ENCODE peak calls at places on chromosome 12, in five cellular contexts. One of them, this sample, is unnamed.

GRCh38 chr12:106304001-106304421 is 1.5 kb downstream of the TCP11L2 start:
- DNase-seq in NCI-H2081: no peak
- DNase-seq in stimulated activated CD4-positive, alpha-beta T cell treated with anti-CD3 and anti-CD28 coated beads, Interleukin-15, amount 100 ng/mL, for 24 hours: peak; percentile 11
- DNase-seq in Right ventricle myocardium superior: no peak
- DNase-seq in NAMALWA: peak; percentile 8
- DNase-seq in this sample: peak; percentile 81

GRCh38 chr12:109020136-109020535 is 732 bp downstream of the SVOP start:
- DNase-seq in NAMALWA: no peak
- DNase-seq in Right ventricle myocardium superior: no peak
- DNase-seq in stimulated activated CD4-positive, alpha-beta T cell treated with anti-CD3 and anti-CD28 coated beads, Interleukin-15, amount 100 ng/mL, for 24 hours: no peak
- DNase-seq in NCI-H2081: no peak
- DNase-seq in this sample: no peak

GRCh38 chr12:30286345-30286926 is 409.2 kb downstream of the IPO8 start:
- DNase-seq in stimulated activated CD4-positive, alpha-beta T cell treated with anti-CD3 and anti-CD28 coated beads, Interleukin-15, amount 100 ng/mL, for 24 hours: no peak
- DNase-seq in NCI-H2081: no peak
- DNase-seq in Right ventricle myocardium superior: no peak
- DNase-seq in NAMALWA: peak; percentile 49
- DNase-seq in this sample: no peak

GRCh38 chr12:106994579-106995220 is 7.8 kb upstream of the MTERF2 start:
- DNase-seq in stimulated activated CD4-positive, alpha-beta T cell treated with anti-CD3 and anti-CD28 coated beads, Interleukin-15, amount 100 ng/mL, for 24 hours: no peak
- DNase-seq in Right ventricle myocardium superior: no peak
- DNase-seq in NAMALWA: no peak
- DNase-seq in NCI-H2081: no peak
- DNase-seq in this sample: no peak

GRCh38 chr12:75981773-75982564 is 49.6 kb downstream of the PHLDA1 start:
- DNase-seq in Right ventricle myocardium superior: no peak
- DNase-seq in stimulated activated CD4-positive, alpha-beta T cell treated with anti-CD3 and anti-CD28 coated beads, Interleukin-15, amount 100 ng/mL, for 24 hours: no peak
- DNase-seq in NCI-H2081: no peak
- DNase-seq in NAMALWA: peak; percentile 37
- DNase-seq in this sample: no peak

GRCh38 chr12:27193854-27194544 is 50.1 kb upstream of the STK38L start:
- DNase-seq in Right ventricle myocardium superior: peak; percentile 61
- DNase-seq in NCI-H2081: no peak
- DNase-seq in stimulated activated CD4-positive, alpha-beta T cell treated with anti-CD3 and anti-CD28 coated beads, Interleukin-15, amount 100 ng/mL, for 24 hours: no peak
- DNase-seq in NAMALWA: no peak
- DNase-seq in this sample: no peak

GRCh38 chr12:130658561-130658960 is 57.5 kb downstream of the RIMBP2 start:
- DNase-seq in NCI-H2081: no peak
- DNase-seq in NAMALWA: no peak
- DNase-seq in stimulated activated CD4-positive, alpha-beta T cell treated with anti-CD3 and anti-CD28 coated beads, Interleukin-15, amount 100 ng/mL, for 24 hours: no peak
- DNase-seq in Right ventricle myocardium superior: no peak
- DNase-seq in this sample: no peak

GRCh38 chr12:21983102-21983501 is 41.9 kb upstream of the ABCC9 start:
- DNase-seq in Right ventricle myocardium superior: no peak
- DNase-seq in NCI-H2081: no peak
- DNase-seq in stimulated activated CD4-positive, alpha-beta T cell treated with anti-CD3 and anti-CD28 coated beads, Interleukin-15, amount 100 ng/mL, for 24 hours: no peak
- DNase-seq in NAMALWA: no peak
- DNase-seq in this sample: no peak

GRCh38 chr12:131287938-131288797 is 334.5 kb downstream of the ADGRD1 start:
- DNase-seq in NCI-H2081: no peak
- DNase-seq in Right ventricle myocardium superior: no peak
- DNase-seq in NAMALWA: no peak
- DNase-seq in stimulated activated CD4-positive, alpha-beta T cell treated with anti-CD3 and anti-CD28 coated beads, Interleukin-15, amount 100 ng/mL, for 24 hours: no peak
- DNase-seq in this sample: no peak

GRCh38 chr12:26125451-26126339 is 858 bp upstream of the BHLHE41 start:
- DNase-seq in stimulated activated CD4-positive, alpha-beta T cell treated with anti-CD3 and anti-CD28 coated beads, Interleukin-15, amount 100 ng/mL, for 24 hours: peak; percentile 67
- DNase-seq in NAMALWA: peak; percentile 49
- DNase-seq in Right ventricle myocardium superior: peak; percentile 84
- DNase-seq in NCI-H2081: peak; percentile 48
- DNase-seq in this sample: peak; percentile 86

GRCh38 chr12:44618960-44619359 is 257.2 kb downstream of the NELL2 start:
- DNase-seq in NAMALWA: peak; percentile 11
- DNase-seq in Right ventricle myocardium superior: no peak
- DNase-seq in NCI-H2081: no peak
- DNase-seq in stimulated activated CD4-positive, alpha-beta T cell treated with anti-CD3 and anti-CD28 coated beads, Interleukin-15, amount 100 ng/mL, for 24 hours: no peak
- DNase-seq in this sample: no peak

This sample was measured in putamen.